ENCODE peak calls at places on chromosome 5, in nine cellular contexts. One of them, this sample, is unnamed.

GRCh38 chr5:6435356-6435755 is 13.3 kb upstream of the UBE2QL1 start:
- DNase-seq in A172: no peak
- DNase-seq in ureter: no peak
- DNase-seq in OCI-LY7: peak
- DNase-seq in left cardiac atrium: no peak
- DNase-seq in B cell: peak
- DNase-seq in naive thymus-derived CD8-positive, alpha-beta T cell: no peak
- DNase-seq in anterior cingulate cortex: no peak
- DNase-seq in NCI-H69: peak
- DNase-seq in this sample: peak

GRCh38 chr5:154194348-154195329 is 4.1 kb downstream of the GALNT10 start:
- DNase-seq in left cardiac atrium: no peak
- DNase-seq in naive thymus-derived CD8-positive, alpha-beta T cell: no peak
- DNase-seq in ureter: no peak
- DNase-seq in anterior cingulate cortex: no peak
- DNase-seq in OCI-LY7: no peak
- DNase-seq in B cell: no peak
- DNase-seq in NCI-H69: peak
- DNase-seq in A172: peak
- DNase-seq in this sample: peak

GRCh38 chr5:172792693-172793570 is 21.9 kb upstream of the DUSP1 start:
- DNase-seq in ureter: no peak
- DNase-seq in left cardiac atrium: no peak
- DNase-seq in OCI-LY7: no peak
- DNase-seq in anterior cingulate cortex: no peak
- DNase-seq in naive thymus-derived CD8-positive, alpha-beta T cell: no peak
- DNase-seq in B cell: no peak
- DNase-seq in NCI-H69: no peak
- DNase-seq in A172: no peak
- DNase-seq in this sample: no peak

GRCh38 chr5:96517294-96517693 is 84.2 kb upstream of the PCSK1 start:
- DNase-seq in B cell: no peak
- DNase-seq in naive thymus-derived CD8-positive, alpha-beta T cell: no peak
- DNase-seq in left cardiac atrium: no peak
- DNase-seq in anterior cingulate cortex: no peak
- DNase-seq in NCI-H69: peak
- DNase-seq in ureter: no peak
- DNase-seq in OCI-LY7: no peak
- DNase-seq in A172: no peak
- DNase-seq in this sample: no peak

GRCh38 chr5:71938886-71939285 is 168.4 kb upstream of the MAP1B start:
- DNase-seq in NCI-H69: peak
- DNase-seq in B cell: no peak
- DNase-seq in A172: peak
- DNase-seq in left cardiac atrium: no peak
- DNase-seq in OCI-LY7: no peak
- DNase-seq in naive thymus-derived CD8-positive, alpha-beta T cell: no peak
- DNase-seq in ureter: peak
- DNase-seq in anterior cingulate cortex: no peak
- DNase-seq in this sample: peak

GRCh38 chr5:217860-218456 is at the start of the genes CCDC127 and SDHA:
- DNase-seq in ureter: peak
- DNase-seq in anterior cingulate cortex: peak
- DNase-seq in OCI-LY7: peak
- DNase-seq in NCI-H69: peak
- DNase-seq in naive thymus-derived CD8-positive, alpha-beta T cell: peak
- DNase-seq in B cell: peak
- DNase-seq in A172: peak
- DNase-seq in left cardiac atrium: peak
- DNase-seq in this sample: peak

GRCh38 chr5:150443242-150444075 is 6.1 kb downstream of the RPS14 start:
- DNase-seq in ureter: no peak
- DNase-seq in NCI-H69: no peak
- DNase-seq in naive thymus-derived CD8-positive, alpha-beta T cell: no peak
- DNase-seq in A172: no peak
- DNase-seq in OCI-LY7: no peak
- DNase-seq in anterior cingulate cortex: no peak
- DNase-seq in left cardiac atrium: no peak
- DNase-seq in B cell: no peak
- DNase-seq in this sample: no peak

GRCh38 chr5:80798633-80799032 is 143.8 kb upstream of the DHFR start:
- DNase-seq in B cell: no peak
- DNase-seq in ureter: no peak
- DNase-seq in A172: no peak
- DNase-seq in anterior cingulate cortex: no peak
- DNase-seq in NCI-H69: no peak
- DNase-seq in left cardiac atrium: no peak
- DNase-seq in naive thymus-derived CD8-positive, alpha-beta T cell: no peak
- DNase-seq in OCI-LY7: no peak
- DNase-seq in this sample: no peak

GRCh38 chr5:60340965-60341471 is 358.9 kb downstream of the DEPDC1B start:
- DNase-seq in naive thymus-derived CD8-positive, alpha-beta T cell: no peak
- DNase-seq in left cardiac atrium: no peak
- DNase-seq in A172: no peak
- DNase-seq in anterior cingulate cortex: no peak
- DNase-seq in ureter: no peak
- DNase-seq in OCI-LY7: no peak
- DNase-seq in B cell: no peak
- DNase-seq in NCI-H69: no peak
- DNase-seq in this sample: peak

This sample was measured in thyroid gland.